ENCODE peak calls at places on chromosomes 3 and 15, in seven cellular contexts. One of them, this sample, is unnamed.

GRCh38 chr15:72342385-72342784 is 22.4 kb upstream of the CELF6 start:
- DNase-seq in fibroblast of the aortic adventitia: no peak
- DNase-seq in foreskin keratinocyte: no peak
- DNase-seq in CD8-positive, alpha-beta T cell: peak
- DNase-seq in left ventricle myocardium inferior: no peak
- DNase-seq in heart left ventricle: no peak
- DNase-seq in B cell: peak
- DNase-seq in this sample: no peak

GRCh38 chr3:181333394-181333793 is 343.9 kb upstream of the DNAJC19 start:
- DNase-seq in foreskin keratinocyte: no peak
- DNase-seq in B cell: no peak
- DNase-seq in heart left ventricle: no peak
- DNase-seq in fibroblast of the aortic adventitia: no peak
- DNase-seq in CD8-positive, alpha-beta T cell: no peak
- DNase-seq in left ventricle myocardium inferior: no peak
- DNase-seq in this sample: no peak

GRCh38 chr15:43249699-43250203 is 17.0 kb downstream of the TGM5 start:
- DNase-seq in B cell: no peak
- DNase-seq in heart left ventricle: no peak
- DNase-seq in CD8-positive, alpha-beta T cell: no peak
- DNase-seq in fibroblast of the aortic adventitia: peak
- DNase-seq in foreskin keratinocyte: peak
- DNase-seq in left ventricle myocardium inferior: no peak
- DNase-seq in this sample: peak

GRCh38 chr15:78075490-78076230 is 1.9 kb downstream of the TBC1D2B start:
- DNase-seq in heart left ventricle: no peak
- DNase-seq in left ventricle myocardium inferior: no peak
- DNase-seq in B cell: no peak
- DNase-seq in fibroblast of the aortic adventitia: peak
- DNase-seq in CD8-positive, alpha-beta T cell: no peak
- DNase-seq in foreskin keratinocyte: peak
- DNase-seq in this sample: no peak

GRCh38 chr15:91203619-91204018 is 103.6 kb downstream of the SV2B start:
- DNase-seq in B cell: no peak
- DNase-seq in fibroblast of the aortic adventitia: no peak
- DNase-seq in heart left ventricle: no peak
- DNase-seq in CD8-positive, alpha-beta T cell: no peak
- DNase-seq in left ventricle myocardium inferior: no peak
- DNase-seq in foreskin keratinocyte: no peak
- DNase-seq in this sample: no peak

GRCh38 chr15:94412979-94413741 is 181.8 kb downstream of the MCTP2 start:
- DNase-seq in foreskin keratinocyte: peak
- DNase-seq in CD8-positive, alpha-beta T cell: no peak
- DNase-seq in fibroblast of the aortic adventitia: peak
- DNase-seq in B cell: peak
- DNase-seq in heart left ventricle: no peak
- DNase-seq in left ventricle myocardium inferior: no peak
- DNase-seq in this sample: no peak

GRCh38 chr3:191774485-191774884 is 313.5 kb downstream of the PYDC2 start:
- DNase-seq in fibroblast of the aortic adventitia: peak
- DNase-seq in foreskin keratinocyte: peak
- DNase-seq in B cell: no peak
- DNase-seq in CD8-positive, alpha-beta T cell: no peak
- DNase-seq in left ventricle myocardium inferior: no peak
- DNase-seq in heart left ventricle: no peak
- DNase-seq in this sample: no peak

GRCh38 chr15:100111103-100112060 is 230.4 kb downstream of the ADAMTS17 start:
- DNase-seq in foreskin keratinocyte: peak
- DNase-seq in heart left ventricle: peak
- DNase-seq in B cell: no peak
- DNase-seq in CD8-positive, alpha-beta T cell: no peak
- DNase-seq in fibroblast of the aortic adventitia: peak
- DNase-seq in left ventricle myocardium inferior: peak
- DNase-seq in this sample: no peak

GRCh38 chr3:57717491-57717890 is 24.6 kb upstream of the DENND6A start:
- DNase-seq in CD8-positive, alpha-beta T cell: no peak
- DNase-seq in fibroblast of the aortic adventitia: no peak
- DNase-seq in foreskin keratinocyte: no peak
- DNase-seq in heart left ventricle: no peak
- DNase-seq in B cell: no peak
- DNase-seq in left ventricle myocardium inferior: no peak
- DNase-seq in this sample: no peak

GRCh38 chr15:64720188-64720587 is 55.2 kb downstream of the RBPMS2 start:
- DNase-seq in heart left ventricle: no peak
- DNase-seq in fibroblast of the aortic adventitia: no peak
- DNase-seq in foreskin keratinocyte: no peak
- DNase-seq in CD8-positive, alpha-beta T cell: no peak
- DNase-seq in left ventricle myocardium inferior: no peak
- DNase-seq in B cell: no peak
- DNase-seq in this sample: no peak

GRCh38 chr3:194040501-194041273 is 95.3 kb upstream of the HES1 start:
- DNase-seq in left ventricle myocardium inferior: no peak
- DNase-seq in heart left ventricle: no peak
- DNase-seq in fibroblast of the aortic adventitia: no peak
- DNase-seq in foreskin keratinocyte: no peak
- DNase-seq in CD8-positive, alpha-beta T cell: no peak
- DNase-seq in B cell: no peak
- DNase-seq in this sample: no peak

GRCh38 chr3:66076861-66077495 is 38.3 kb upstream of the MAGI1 start:
- DNase-seq in heart left ventricle: no peak
- DNase-seq in left ventricle myocardium inferior: no peak
- DNase-seq in fibroblast of the aortic adventitia: peak
- DNase-seq in foreskin keratinocyte: no peak
- DNase-seq in CD8-positive, alpha-beta T cell: no peak
- DNase-seq in B cell: no peak
- DNase-seq in this sample: no peak

GRCh38 chr15:98684441-98684840 is 36.1 kb downstream of the IGF1R start:
- DNase-seq in CD8-positive, alpha-beta T cell: no peak
- DNase-seq in fibroblast of the aortic adventitia: peak
- DNase-seq in heart left ventricle: no peak
- DNase-seq in foreskin keratinocyte: peak
- DNase-seq in left ventricle myocardium inferior: no peak
- DNase-seq in B cell: no peak
- DNase-seq in this sample: no peak

GRCh38 chr15:70430029-70430428 is 332.3 kb upstream of the TLE3 start:
- DNase-seq in B cell: no peak
- DNase-seq in fibroblast of the aortic adventitia: peak
- DNase-seq in heart left ventricle: no peak
- DNase-seq in foreskin keratinocyte: peak
- DNase-seq in CD8-positive, alpha-beta T cell: no peak
- DNase-seq in left ventricle myocardium inferior: no peak
- DNase-seq in this sample: no peak

GRCh38 chr3:168040624-168041208 is 55.0 kb downstream of the GOLIM4 start:
- DNase-seq in B cell: peak
- DNase-seq in fibroblast of the aortic adventitia: peak
- DNase-seq in CD8-positive, alpha-beta T cell: no peak
- DNase-seq in left ventricle myocardium inferior: no peak
- DNase-seq in heart left ventricle: no peak
- DNase-seq in foreskin keratinocyte: peak
- DNase-seq in this sample: no peak
- TF ChIP-seq CTCF in B cell: peak
- TF ChIP-seq CTCF in fibroblast of the aortic adventitia: peak
- TF ChIP-seq CTCF in CD8-positive, alpha-beta T cell: no peak
- TF ChIP-seq CTCF in left ventricle myocardium inferior: peak
- TF ChIP-seq CTCF in heart left ventricle: peak
- TF ChIP-seq CTCF in foreskin keratinocyte: peak
- TF ChIP-seq CTCF in this sample: peak

GRCh38 chr15:48796930-48797329 is 13.9 kb downstream of the CEP152 start:
- DNase-seq in CD8-positive, alpha-beta T cell: no peak
- DNase-seq in foreskin keratinocyte: no peak
- DNase-seq in fibroblast of the aortic adventitia: peak
- DNase-seq in B cell: no peak
- DNase-seq in left ventricle myocardium inferior: no peak
- DNase-seq in heart left ventricle: no peak
- DNase-seq in this sample: no peak

GRCh38 chr15:48795901-48796300 is 15.0 kb downstream of the CEP152 start:
- DNase-seq in CD8-positive, alpha-beta T cell: no peak
- DNase-seq in B cell: no peak
- DNase-seq in heart left ventricle: no peak
- DNase-seq in left ventricle myocardium inferior: no peak
- DNase-seq in fibroblast of the aortic adventitia: no peak
- DNase-seq in foreskin keratinocyte: no peak
- DNase-seq in this sample: no peak

GRCh38 chr15:48796521-48796920 is 14.3 kb downstream of the CEP152 start:
- DNase-seq in left ventricle myocardium inferior: no peak
- DNase-seq in foreskin keratinocyte: no peak
- DNase-seq in CD8-positive, alpha-beta T cell: no peak
- DNase-seq in B cell: no peak
- DNase-seq in fibroblast of the aortic adventitia: peak
- DNase-seq in heart left ventricle: no peak
- DNase-seq in this sample: no peak

GRCh38 chr15:48798319-48798718 is 12.6 kb downstream of the CEP152 start:
- DNase-seq in CD8-positive, alpha-beta T cell: no peak
- DNase-seq in B cell: no peak
- DNase-seq in heart left ventricle: no peak
- DNase-seq in fibroblast of the aortic adventitia: no peak
- DNase-seq in foreskin keratinocyte: no peak
- DNase-seq in left ventricle myocardium inferior: no peak
- DNase-seq in this sample: no peak

GRCh38 chr15:48794697-48795134 is 16.2 kb downstream of the CEP152 start:
- DNase-seq in fibroblast of the aortic adventitia: peak
- DNase-seq in B cell: peak
- DNase-seq in left ventricle myocardium inferior: no peak
- DNase-seq in heart left ventricle: no peak
- DNase-seq in foreskin keratinocyte: peak
- DNase-seq in CD8-positive, alpha-beta T cell: no peak
- DNase-seq in this sample: peak
- TF ChIP-seq CTCF in fibroblast of the aortic adventitia: no peak
- TF ChIP-seq CTCF in B cell: no peak
- TF ChIP-seq CTCF in left ventricle myocardium inferior: no peak
- TF ChIP-seq CTCF in heart left ventricle: no peak
- TF ChIP-seq CTCF in foreskin keratinocyte: no peak
- TF ChIP-seq CTCF in CD8-positive, alpha-beta T cell: no peak
- TF ChIP-seq CTCF in this sample: no peak

GRCh38 chr3:132268956-132269355 is 48.3 kb upstream of the ACP3 start:
- DNase-seq in left ventricle myocardium inferior: no peak
- DNase-seq in heart left ventricle: no peak
- DNase-seq in CD8-positive, alpha-beta T cell: no peak
- DNase-seq in fibroblast of the aortic adventitia: peak
- DNase-seq in foreskin keratinocyte: peak
- DNase-seq in B cell: no peak
- DNase-seq in this sample: no peak
- TF ChIP-seq CTCF in left ventricle myocardium inferior: no peak
- TF ChIP-seq CTCF in heart left ventricle: no peak
- TF ChIP-seq CTCF in CD8-positive, alpha-beta T cell: no peak
- TF ChIP-seq CTCF in fibroblast of the aortic adventitia: peak
- TF ChIP-seq CTCF in foreskin keratinocyte: peak
- TF ChIP-seq CTCF in B cell: no peak
- TF ChIP-seq CTCF in this sample: peak

GRCh38 chr3:138688871-138689299 is 80.3 kb downstream of the FAIM start:
- DNase-seq in foreskin keratinocyte: peak
- DNase-seq in CD8-positive, alpha-beta T cell: no peak
- DNase-seq in heart left ventricle: no peak
- DNase-seq in left ventricle myocardium inferior: no peak
- DNase-seq in B cell: peak
- DNase-seq in fibroblast of the aortic adventitia: no peak
- DNase-seq in this sample: no peak
- TF ChIP-seq CTCF in foreskin keratinocyte: peak
- TF ChIP-seq CTCF in CD8-positive, alpha-beta T cell: no peak
- TF ChIP-seq CTCF in heart left ventricle: no peak
- TF ChIP-seq CTCF in left ventricle myocardium inferior: no peak
- TF ChIP-seq CTCF in B cell: no peak
- TF ChIP-seq CTCF in fibroblast of the aortic adventitia: no peak
- TF ChIP-seq CTCF in this sample: peak

GRCh38 chr15:75731248-75732100 is 18.8 kb upstream of the CSPG4 start:
- DNase-seq in heart left ventricle: peak
- DNase-seq in foreskin keratinocyte: no peak
- DNase-seq in B cell: no peak
- DNase-seq in CD8-positive, alpha-beta T cell: no peak
- DNase-seq in left ventricle myocardium inferior: peak
- DNase-seq in fibroblast of the aortic adventitia: no peak
- DNase-seq in this sample: no peak
- TF ChIP-seq CTCF in heart left ventricle: no peak
- TF ChIP-seq CTCF in foreskin keratinocyte: peak
- TF ChIP-seq CTCF in B cell: no peak
- TF ChIP-seq CTCF in CD8-positive, alpha-beta T cell: no peak
- TF ChIP-seq CTCF in left ventricle myocardium inferior: no peak
- TF ChIP-seq CTCF in fibroblast of the aortic adventitia: peak
- TF ChIP-seq CTCF in this sample: no peak

GRCh38 chr15:65862682-65863081 is 6.6 kb upstream of the RAB11A start:
- DNase-seq in B cell: peak
- DNase-seq in fibroblast of the aortic adventitia: peak
- DNase-seq in heart left ventricle: no peak
- DNase-seq in left ventricle myocardium inferior: no peak
- DNase-seq in CD8-positive, alpha-beta T cell: peak
- DNase-seq in foreskin keratinocyte: peak
- DNase-seq in this sample: peak
- TF ChIP-seq CTCF in B cell: peak
- TF ChIP-seq CTCF in fibroblast of the aortic adventitia: peak
- TF ChIP-seq CTCF in heart left ventricle: peak
- TF ChIP-seq CTCF in left ventricle myocardium inferior: peak
- TF ChIP-seq CTCF in CD8-positive, alpha-beta T cell: peak
- TF ChIP-seq CTCF in foreskin keratinocyte: peak
- TF ChIP-seq CTCF in this sample: peak

GRCh38 chr3:72080101-72080500 is 295.2 kb upstream of the PROK2 start:
- DNase-seq in fibroblast of the aortic adventitia: no peak
- DNase-seq in CD8-positive, alpha-beta T cell: no peak
- DNase-seq in heart left ventricle: no peak
- DNase-seq in foreskin keratinocyte: no peak
- DNase-seq in B cell: peak
- DNase-seq in left ventricle myocardium inferior: no peak
- DNase-seq in this sample: no peak

GRCh38 chr3:72082121-72082715 is 297.3 kb upstream of the PROK2 start:
- DNase-seq in B cell: peak
- DNase-seq in foreskin keratinocyte: no peak
- DNase-seq in CD8-positive, alpha-beta T cell: no peak
- DNase-seq in heart left ventricle: no peak
- DNase-seq in left ventricle myocardium inferior: no peak
- DNase-seq in fibroblast of the aortic adventitia: peak
- DNase-seq in this sample: peak

GRCh38 chr3:72082776-72083477 is 298.0 kb upstream of the PROK2 start:
- DNase-seq in left ventricle myocardium inferior: no peak
- DNase-seq in fibroblast of the aortic adventitia: no peak
- DNase-seq in CD8-positive, alpha-beta T cell: no peak
- DNase-seq in foreskin keratinocyte: no peak
- DNase-seq in heart left ventricle: no peak
- DNase-seq in B cell: peak
- DNase-seq in this sample: no peak

GRCh38 chr3:72080800-72081199 is 295.9 kb upstream of the PROK2 start:
- DNase-seq in fibroblast of the aortic adventitia: no peak
- DNase-seq in left ventricle myocardium inferior: no peak
- DNase-seq in B cell: no peak
- DNase-seq in CD8-positive, alpha-beta T cell: no peak
- DNase-seq in heart left ventricle: no peak
- DNase-seq in foreskin keratinocyte: no peak
- DNase-seq in this sample: no peak

DNA sequence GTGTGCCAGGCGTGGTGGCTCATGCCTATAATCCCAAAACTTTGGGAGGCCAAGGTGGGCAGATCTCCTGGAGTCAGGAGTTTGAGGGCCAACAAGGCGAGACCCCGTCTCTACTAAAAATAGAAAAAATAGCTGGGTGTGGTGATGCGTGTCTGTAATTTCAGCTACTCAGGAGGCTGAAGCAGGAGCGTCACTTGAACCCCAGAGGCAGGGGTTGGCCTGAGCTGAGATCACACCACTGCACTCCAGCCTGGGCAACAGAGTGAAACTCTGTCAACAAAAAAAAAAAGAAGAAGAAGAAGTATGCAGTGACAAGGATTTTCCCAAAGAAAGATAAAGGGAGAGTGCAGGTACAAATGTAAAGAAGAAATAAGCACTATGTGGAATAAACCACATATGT is 296.5 kb upstream of the PROK2 start:
- DNase-seq in foreskin keratinocyte: no peak
- DNase-seq in left ventricle myocardium inferior: no peak
- DNase-seq in CD8-positive, alpha-beta T cell: no peak
- DNase-seq in fibroblast of the aortic adventitia: no peak
- DNase-seq in heart left ventricle: no peak
- DNase-seq in B cell: no peak
- DNase-seq in this sample: no peak
- TF ChIP-seq CTCF in foreskin keratinocyte: no peak
- TF ChIP-seq CTCF in left ventricle myocardium inferior: no peak
- TF ChIP-seq CTCF in CD8-positive, alpha-beta T cell: no peak
- TF ChIP-seq CTCF in fibroblast of the aortic adventitia: no peak
- TF ChIP-seq CTCF in heart left ventricle: no peak
- TF ChIP-seq CTCF in B cell: no peak
- TF ChIP-seq CTCF in this sample: no peak